ENCODE peak calls at places on chromosomes 3 and 15, in seven cellular contexts. One of them, this sample, is unnamed. For H3K4me1, the result is how much of the 10 kb centered on the place peaks cover.

GRCh38 chr3:194910414-194910979 is 224.8 kb downstream of the FAM43A start:
- DNase-seq in HCT116: no peak
- DNase-seq in fibroblast of lung: no peak
- DNase-seq in cardiac muscle cell: no peak
- DNase-seq in pancreas: no peak
- DNase-seq in keratinocyte: no peak
- DNase-seq in left lung: no peak
- DNase-seq in this sample: no peak

GRCh38 chr3:189276481-189277190 is 104.9 kb downstream of the TPRG1 start:
- DNase-seq in HCT116: no peak
- DNase-seq in fibroblast of lung: peak
- DNase-seq in cardiac muscle cell: peak
- DNase-seq in pancreas: no peak
- DNase-seq in keratinocyte: no peak
- DNase-seq in left lung: no peak
- DNase-seq in this sample: peak

GRCh38 chr15:39592500-39592899 is 11.6 kb downstream of the THBS1 start:
- DNase-seq in HCT116: no peak
- DNase-seq in fibroblast of lung: peak
- DNase-seq in cardiac muscle cell: peak
- DNase-seq in pancreas: no peak
- DNase-seq in keratinocyte: peak
- DNase-seq in left lung: no peak
- DNase-seq in this sample: no peak

GRCh38 chr3:14488286-14489036 is 51.7 kb downstream of the GRIP2 start:
- DNase-seq in HCT116: no peak
- DNase-seq in fibroblast of lung: no peak
- DNase-seq in cardiac muscle cell: no peak
- DNase-seq in pancreas: peak
- DNase-seq in keratinocyte: no peak
- DNase-seq in left lung: no peak
- DNase-seq in this sample: no peak

GRCh38 chr3:10585945-10586344 is 80.6 kb upstream of the ATP2B2 start:
- DNase-seq in HCT116: no peak
- DNase-seq in fibroblast of lung: no peak
- DNase-seq in cardiac muscle cell: no peak
- DNase-seq in pancreas: no peak
- DNase-seq in keratinocyte: no peak
- DNase-seq in left lung: no peak
- DNase-seq in this sample: no peak

GRCh38 chr15:38072507-38073277 is 138.3 kb downstream of the TMCO5A start:
- DNase-seq in HCT116: peak
- DNase-seq in fibroblast of lung: peak
- DNase-seq in cardiac muscle cell: peak
- DNase-seq in pancreas: peak
- DNase-seq in keratinocyte: peak
- DNase-seq in left lung: peak
- DNase-seq in this sample: peak

GRCh38 chr3:105758451-105758850 is 110.4 kb downstream of the CBLB start:
- DNase-seq in HCT116: no peak
- DNase-seq in fibroblast of lung: no peak
- DNase-seq in cardiac muscle cell: no peak
- DNase-seq in pancreas: no peak
- DNase-seq in keratinocyte: no peak
- DNase-seq in left lung: peak
- DNase-seq in this sample: no peak

GRCh38 chr3:186839874-186840641 is 2.5 kb upstream of the ADIPOQ start:
- DNase-seq in HCT116: no peak
- DNase-seq in fibroblast of lung: peak
- DNase-seq in cardiac muscle cell: peak
- DNase-seq in pancreas: no peak
- DNase-seq in keratinocyte: no peak
- DNase-seq in left lung: no peak
- DNase-seq in this sample: peak

GRCh38 chr3:151357461-151357850 is 27.1 kb downstream of the P2RY12 start:
- DNase-seq in HCT116: no peak
- DNase-seq in fibroblast of lung: no peak
- DNase-seq in cardiac muscle cell: no peak
- DNase-seq in pancreas: no peak
- DNase-seq in keratinocyte: no peak
- DNase-seq in left lung: no peak
- DNase-seq in this sample: no peak

GRCh38 chr3:110101361-110101760 is 764.0 kb upstream of the DPPA4 start:
- DNase-seq in HCT116: no peak
- DNase-seq in fibroblast of lung: no peak
- DNase-seq in cardiac muscle cell: no peak
- DNase-seq in pancreas: no peak
- DNase-seq in keratinocyte: no peak
- DNase-seq in left lung: no peak
- DNase-seq in this sample: no peak

GRCh38 chr15:74307827-74308642 is 59.4 kb downstream of the CYP11A1 start:
- DNase-seq in HCT116: peak
- DNase-seq in fibroblast of lung: peak
- DNase-seq in cardiac muscle cell: peak
- DNase-seq in pancreas: no peak
- DNase-seq in keratinocyte: no peak
- DNase-seq in left lung: peak
- DNase-seq in this sample: peak

GRCh38 chr3:128173849-128174248 is 20.6 kb downstream of the EEFSEC start:
- DNase-seq in HCT116: no peak
- DNase-seq in fibroblast of lung: no peak
- DNase-seq in cardiac muscle cell: no peak
- DNase-seq in pancreas: no peak
- DNase-seq in keratinocyte: no peak
- DNase-seq in left lung: no peak
- DNase-seq in this sample: no peak

GRCh38 chr3:51581529-51581928 is 43.0 kb downstream of the RAD54L2 start:
- DNase-seq in HCT116: no peak
- DNase-seq in fibroblast of lung: no peak
- DNase-seq in cardiac muscle cell: peak
- DNase-seq in pancreas: no peak
- DNase-seq in keratinocyte: no peak
- DNase-seq in left lung: no peak
- DNase-seq in this sample: no peak

GRCh38 chr15:77988386-77989301 is 88.9 kb downstream of the TBC1D2B start:
- DNase-seq in HCT116: no peak
- DNase-seq in fibroblast of lung: no peak
- DNase-seq in cardiac muscle cell: no peak
- DNase-seq in pancreas: no peak
- DNase-seq in keratinocyte: no peak
- DNase-seq in left lung: peak
- DNase-seq in this sample: no peak

GRCh38 chr15:26029146-26029545 is 166.0 kb upstream of the ATP10A start:
- DNase-seq in HCT116: no peak
- DNase-seq in fibroblast of lung: no peak
- DNase-seq in cardiac muscle cell: no peak
- DNase-seq in pancreas: no peak
- DNase-seq in keratinocyte: no peak
- DNase-seq in left lung: no peak
- DNase-seq in this sample: no peak

GRCh38 chr15:26024241-26024640 is 161.1 kb upstream of the ATP10A start:
- DNase-seq in HCT116: no peak
- DNase-seq in fibroblast of lung: no peak
- DNase-seq in cardiac muscle cell: no peak
- DNase-seq in pancreas: no peak
- DNase-seq in keratinocyte: no peak
- DNase-seq in left lung: no peak
- DNase-seq in this sample: no peak

GRCh38 chr15:26023691-26024090 is 160.6 kb upstream of the ATP10A start:
- DNase-seq in HCT116: no peak
- DNase-seq in fibroblast of lung: no peak
- DNase-seq in cardiac muscle cell: no peak
- DNase-seq in pancreas: no peak
- DNase-seq in keratinocyte: no peak
- DNase-seq in left lung: no peak
- DNase-seq in this sample: no peak

GRCh38 chr15:26032162-26032846 is 169.2 kb upstream of the ATP10A start:
- DNase-seq in HCT116: no peak
- DNase-seq in fibroblast of lung: no peak
- DNase-seq in cardiac muscle cell: no peak
- DNase-seq in pancreas: no peak
- DNase-seq in keratinocyte: no peak
- DNase-seq in left lung: no peak
- DNase-seq in this sample: no peak

DNA sequence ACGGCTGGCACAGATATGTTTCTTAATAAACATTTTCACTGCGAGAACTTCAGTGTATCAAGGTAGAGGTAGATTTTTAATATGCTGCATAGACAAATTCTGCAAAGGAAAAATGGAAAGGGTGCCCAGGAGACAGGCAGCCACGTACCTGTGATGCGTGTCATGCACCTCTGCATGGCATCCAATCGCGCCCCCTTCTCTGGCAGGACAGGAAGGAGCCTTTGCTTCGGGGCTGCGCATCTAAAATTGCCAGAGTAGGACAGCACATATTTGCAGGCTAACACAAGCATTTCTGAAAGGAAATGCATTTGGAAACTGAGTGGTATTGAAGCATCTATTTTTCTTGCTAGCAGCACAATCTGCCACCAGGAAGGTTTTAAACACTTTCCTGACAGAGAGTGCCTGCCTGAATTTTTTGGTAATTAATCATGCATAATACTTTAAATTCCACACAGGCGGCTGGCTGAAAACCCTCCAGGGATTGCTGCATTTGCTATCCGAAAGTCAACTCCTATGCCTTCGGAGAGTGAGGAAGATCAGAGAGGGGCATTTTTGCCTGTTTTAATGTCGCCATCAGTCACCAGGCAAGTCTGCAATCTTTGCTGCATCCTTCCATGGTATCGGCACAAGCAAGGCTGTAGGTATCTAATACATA is 165.1 kb upstream of the ATP10A start:
- DNase-seq in HCT116: no peak
- DNase-seq in fibroblast of lung: no peak
- DNase-seq in cardiac muscle cell: no peak
- DNase-seq in pancreas: no peak
- DNase-seq in keratinocyte: no peak
- DNase-seq in left lung: no peak
- DNase-seq in this sample: no peak
- H3K4me3 ChIP-seq in HCT116: no peak
- H3K4me3 ChIP-seq in fibroblast of lung: no peak
- H3K4me3 ChIP-seq in cardiac muscle cell: no peak
- H3K4me3 ChIP-seq in pancreas: no peak
- H3K4me3 ChIP-seq in keratinocyte: no peak
- H3K4me3 ChIP-seq in left lung: no peak
- H3K4me3 ChIP-seq in this sample: no peak

DNA sequence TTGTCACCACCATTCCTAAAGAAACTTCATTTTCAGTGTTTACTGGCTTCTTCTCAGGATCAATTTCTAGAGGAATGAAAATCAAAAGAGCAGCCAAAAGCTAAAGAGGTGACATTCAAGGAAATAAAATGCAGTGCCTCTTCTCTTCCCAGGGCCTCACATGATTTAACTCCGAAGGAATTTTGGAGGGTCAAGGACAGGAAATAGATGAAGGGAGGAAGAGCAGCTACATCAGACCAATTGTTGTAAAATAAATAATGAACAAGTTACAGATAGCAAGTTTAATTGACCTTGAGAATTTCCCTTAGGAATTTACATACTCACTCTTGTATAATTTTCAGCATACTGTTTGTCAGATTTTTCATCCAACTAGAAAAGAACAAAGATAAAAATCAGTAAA is 78.1 kb downstream of the LRRFIP2 start:
- DNase-seq in HCT116: no peak
- DNase-seq in fibroblast of lung: peak
- DNase-seq in cardiac muscle cell: peak
- DNase-seq in pancreas: no peak
- DNase-seq in keratinocyte: no peak
- DNase-seq in left lung: no peak
- DNase-seq in this sample: no peak
- TF ChIP-seq CTCF in HCT116: no peak
- TF ChIP-seq CTCF in fibroblast of lung: no peak
- TF ChIP-seq CTCF in cardiac muscle cell: no peak
- TF ChIP-seq CTCF in pancreas: no peak
- TF ChIP-seq CTCF in keratinocyte: no peak
- TF ChIP-seq CTCF in left lung: no peak
- TF ChIP-seq CTCF in this sample: no peak

DNA sequence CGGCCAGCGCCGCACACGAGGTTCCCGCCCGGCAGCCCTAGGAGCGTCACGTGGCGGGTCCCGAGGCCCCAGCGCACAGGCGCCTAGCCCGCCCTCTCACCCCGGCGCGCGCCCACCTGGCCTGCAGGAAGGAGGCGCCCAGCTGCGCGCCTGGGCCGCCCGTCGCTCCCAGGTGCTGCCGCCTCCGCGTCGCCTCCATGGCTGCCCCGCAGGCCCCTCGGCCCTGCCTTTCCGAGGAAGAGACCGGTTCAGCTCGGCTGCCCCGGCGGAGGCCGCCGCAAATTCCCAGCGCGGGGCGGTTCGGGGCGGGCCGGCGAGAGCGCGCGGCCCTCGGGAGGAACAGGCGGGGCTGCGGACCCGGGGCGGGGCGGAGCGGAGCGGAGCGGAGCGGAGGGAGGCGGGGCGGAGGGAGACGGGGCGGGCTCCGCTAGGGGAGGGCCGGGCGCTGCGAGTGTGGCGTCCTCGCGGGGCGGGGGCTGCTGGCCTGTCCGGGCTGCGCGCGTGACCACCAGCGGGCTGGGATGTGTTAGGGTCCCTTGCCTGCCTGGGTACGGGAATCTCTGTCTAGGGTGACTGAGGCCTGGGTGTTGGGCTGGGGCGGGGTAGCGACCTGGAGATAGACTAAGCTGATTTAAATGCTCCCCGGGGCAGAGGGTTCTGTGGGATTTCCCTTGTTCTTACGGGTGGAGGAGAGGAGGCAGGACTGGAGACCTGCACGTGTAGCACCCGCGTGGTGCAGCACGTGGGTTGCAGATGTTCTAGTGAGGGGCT is at the start of gene CLN6:
- DNase-seq in HCT116: peak
- DNase-seq in fibroblast of lung: peak
- DNase-seq in cardiac muscle cell: peak
- DNase-seq in pancreas: peak
- DNase-seq in keratinocyte: no peak
- DNase-seq in left lung: peak
- DNase-seq in this sample: peak
- H3K4me1 ChIP-seq in HCT116: under half
- H3K4me1 ChIP-seq in fibroblast of lung: under half
- H3K4me1 ChIP-seq in cardiac muscle cell: under half
- H3K4me1 ChIP-seq in pancreas: under half
- H3K4me1 ChIP-seq in keratinocyte: under half
- H3K4me1 ChIP-seq in left lung: under half
- H3K4me1 ChIP-seq in this sample: under half

GRCh38 chr3:58383904-58384303 is 49.7 kb downstream of the PDHB start:
- DNase-seq in HCT116: peak
- DNase-seq in fibroblast of lung: peak
- DNase-seq in cardiac muscle cell: peak
- DNase-seq in pancreas: no peak
- DNase-seq in keratinocyte: peak
- DNase-seq in left lung: no peak
- DNase-seq in this sample: no peak

GRCh38 chr3:58379351-58380073 is 46.8 kb downstream of the PXK start:
- DNase-seq in HCT116: no peak
- DNase-seq in fibroblast of lung: no peak
- DNase-seq in cardiac muscle cell: no peak
- DNase-seq in pancreas: no peak
- DNase-seq in keratinocyte: no peak
- DNase-seq in left lung: no peak
- DNase-seq in this sample: no peak

GRCh38 chr3:58386966-58387365 is 46.7 kb downstream of the PDHB start:
- DNase-seq in HCT116: no peak
- DNase-seq in fibroblast of lung: peak
- DNase-seq in cardiac muscle cell: peak
- DNase-seq in pancreas: no peak
- DNase-seq in keratinocyte: no peak
- DNase-seq in left lung: no peak
- DNase-seq in this sample: no peak

GRCh38 chr3:58384381-58385090 is 49.1 kb downstream of the PDHB start:
- DNase-seq in HCT116: no peak
- DNase-seq in fibroblast of lung: no peak
- DNase-seq in cardiac muscle cell: no peak
- DNase-seq in pancreas: no peak
- DNase-seq in keratinocyte: no peak
- DNase-seq in left lung: no peak
- DNase-seq in this sample: no peak

GRCh38 chr3:58383476-58383875 is 50.2 kb downstream of the PDHB start:
- DNase-seq in HCT116: no peak
- DNase-seq in fibroblast of lung: peak
- DNase-seq in cardiac muscle cell: peak
- DNase-seq in pancreas: no peak
- DNase-seq in keratinocyte: no peak
- DNase-seq in left lung: no peak
- DNase-seq in this sample: no peak
- H3K4me3 ChIP-seq in HCT116: no peak
- H3K4me3 ChIP-seq in fibroblast of lung: no peak
- H3K4me3 ChIP-seq in cardiac muscle cell: no peak
- H3K4me3 ChIP-seq in pancreas: no peak
- H3K4me3 ChIP-seq in keratinocyte: no peak
- H3K4me3 ChIP-seq in left lung: no peak
- H3K4me3 ChIP-seq in this sample: no peak